ENCODE peak calls at places on chromosomes 6 and 20, in five cellular contexts. C is H54, L is AG04450, G is MCF 10A, R is cerebellar cortex. D is an unnamed sample.

GRCh38 chr20:44087051-44087856 is 99.7 kb downstream of the JPH2 start:
- DNase-seq in C (no peak), L (no peak), G (no peak), R (no peak), D (no peak)

GRCh38 chr6:2220154-2220553 is 25.3 kb downstream of the GMDS start:
- DNase-seq in C (no peak), L (no peak), G (no peak), R (no peak), D (no peak)

GRCh38 chr20:37202267-37202943 is 23.1 kb upstream of the MROH8 start:
- DNase-seq in C (peak), L (peak), G (peak), R (peak), D (peak)

GRCh38 chr20:33211817-33212424 is 5.2 kb upstream of the BPIFA3 start:
- DNase-seq in C (peak), L (no peak), G (peak), R (peak), D (peak)

GRCh38 chr6:161434921-161435411 is 161.1 kb upstream of the AGPAT4 start:
- DNase-seq in C (peak), L (peak), G (peak), R (peak), D (peak)

GRCh38 chr6:161743526-161744196 is 469.8 kb upstream of the AGPAT4 start:
- DNase-seq in C (no peak), L (no peak), G (no peak), R (no peak), D (no peak)

GRCh38 chr20:47102629-47103028 is 208.0 kb downstream of the EYA2 start:
- DNase-seq in C (no peak), L (no peak), G (no peak), R (no peak), D (no peak)

GRCh38 chr6:134317471-134318131 is at the start of gene SGK1:
- DNase-seq in C (no peak), L (no peak), G (peak), R (peak), D (no peak)

GRCh38 chr6:23244300-23244699 is 674.9 kb downstream of the HDGFL1 start:
- DNase-seq in C (no peak), L (peak), G (peak), R (no peak), D (no peak)

GRCh38 chr6:126307859-126308258 is 32.1 kb upstream of the CENPW start:
- DNase-seq in C (no peak), L (peak), G (peak), R (no peak), D (peak)

GRCh38 chr6:130390890-130391289 is 25.1 kb downstream of the TMEM200A start:
- DNase-seq in C (no peak), L (no peak), G (no peak), R (no peak), D (no peak)